ENCODE peak calls at places on chromosomes 6 and 20, in six cellular contexts. One of them, this sample, is unnamed.

GRCh38 chr6:6604015-6604414 is 15.5 kb downstream of the LY86 start:
- DNase-seq in endodermal cell: no peak
- DNase-seq in IMR-90: no peak
- DNase-seq in uterus: no peak
- DNase-seq in aorta: no peak
- DNase-seq in hepatocyte: no peak
- DNase-seq in this sample: no peak

GRCh38 chr6:34696189-34696738 is 303 bp downstream of the ILRUN start:
- DNase-seq in hepatocyte: peak; percentile 66
- DNase-seq in uterus: no peak
- DNase-seq in aorta: peak; percentile 73
- DNase-seq in endodermal cell: no peak
- DNase-seq in IMR-90: peak; percentile 21
- DNase-seq in this sample: no peak

GRCh38 chr20:50746138-50746940 is 15.0 kb downstream of the PARD6B start:
- DNase-seq in endodermal cell: peak; percentile 17
- DNase-seq in IMR-90: no peak
- DNase-seq in uterus: no peak
- DNase-seq in aorta: no peak
- DNase-seq in hepatocyte: peak; percentile 68
- DNase-seq in this sample: no peak

GRCh38 chr6:75290136-75290535 is 5.5 kb upstream of the TMEM30A start:
- DNase-seq in endodermal cell: no peak
- DNase-seq in aorta: no peak
- DNase-seq in uterus: no peak
- DNase-seq in hepatocyte: no peak
- DNase-seq in IMR-90: no peak
- DNase-seq in this sample: no peak

GRCh38 chr6:147930743-147931142 is 411.9 kb upstream of the SASH1 start:
- DNase-seq in hepatocyte: no peak
- DNase-seq in endodermal cell: no peak
- DNase-seq in uterus: no peak
- DNase-seq in aorta: no peak
- DNase-seq in IMR-90: no peak
- DNase-seq in this sample: no peak

GRCh38 chr6:40845588-40845987 is 193.4 kb downstream of the UNC5CL start:
- DNase-seq in IMR-90: peak; percentile 37
- DNase-seq in hepatocyte: peak; percentile 69
- DNase-seq in aorta: no peak
- DNase-seq in endodermal cell: peak; percentile 91
- DNase-seq in uterus: no peak
- DNase-seq in this sample: peak; percentile 86

GRCh38 chr6:36025260-36025931 is 955 bp upstream of the SLC26A8 start:
- DNase-seq in hepatocyte: no peak
- DNase-seq in uterus: no peak
- DNase-seq in IMR-90: peak; percentile 65
- DNase-seq in aorta: no peak
- DNase-seq in endodermal cell: no peak
- DNase-seq in this sample: no peak

GRCh38 chr20:53736757-53737403 is 143.2 kb upstream of the ZNF217 start:
- DNase-seq in IMR-90: peak; percentile 49
- DNase-seq in aorta: no peak
- DNase-seq in hepatocyte: no peak
- DNase-seq in endodermal cell: no peak
- DNase-seq in uterus: no peak
- DNase-seq in this sample: peak; percentile 54

GRCh38 chr20:62355527-62356142 is 11.5 kb downstream of the LAMA5 start:
- DNase-seq in hepatocyte: peak; percentile 75
- DNase-seq in IMR-90: no peak
- DNase-seq in endodermal cell: peak; percentile 70
- DNase-seq in uterus: peak; percentile 71
- DNase-seq in aorta: peak; percentile 81
- DNase-seq in this sample: peak; percentile 84

GRCh38 chr20:34124469-34125249 is 12.6 kb upstream of the EIF2S2 start:
- DNase-seq in hepatocyte: no peak
- DNase-seq in uterus: no peak
- DNase-seq in endodermal cell: no peak
- DNase-seq in aorta: no peak
- DNase-seq in IMR-90: no peak
- DNase-seq in this sample: no peak
- H3K27ac ChIP-seq in hepatocyte: no peak overlapping the region
- H3K27ac ChIP-seq in uterus: no peak overlapping the region
- H3K27ac ChIP-seq in endodermal cell: no peak overlapping the region
- H3K27ac ChIP-seq in aorta: no peak overlapping the region
- H3K27ac ChIP-seq in IMR-90: no peak overlapping the region
- H3K27ac ChIP-seq in this sample: no peak overlapping the region

GRCh38 chr6:165118736-165119135 is 190.7 kb downstream of the C6orf118 start:
- DNase-seq in endodermal cell: no peak
- DNase-seq in hepatocyte: no peak
- DNase-seq in uterus: no peak
- DNase-seq in aorta: no peak
- DNase-seq in IMR-90: no peak
- DNase-seq in this sample: no peak
- H3K9me3 ChIP-seq in endodermal cell: peaks cover 12% of the 10 kb centered on the region
- H3K9me3 ChIP-seq in hepatocyte: peaks cover 9% of the 10 kb centered on the region
- H3K9me3 ChIP-seq in uterus: no peaks in the 10 kb centered on the region
- H3K9me3 ChIP-seq in aorta: no peaks in the 10 kb centered on the region
- H3K9me3 ChIP-seq in IMR-90: peaks cover 10% of the 10 kb centered on the region
- H3K9me3 ChIP-seq in this sample: no peaks in the 10 kb centered on the region

DNA sequence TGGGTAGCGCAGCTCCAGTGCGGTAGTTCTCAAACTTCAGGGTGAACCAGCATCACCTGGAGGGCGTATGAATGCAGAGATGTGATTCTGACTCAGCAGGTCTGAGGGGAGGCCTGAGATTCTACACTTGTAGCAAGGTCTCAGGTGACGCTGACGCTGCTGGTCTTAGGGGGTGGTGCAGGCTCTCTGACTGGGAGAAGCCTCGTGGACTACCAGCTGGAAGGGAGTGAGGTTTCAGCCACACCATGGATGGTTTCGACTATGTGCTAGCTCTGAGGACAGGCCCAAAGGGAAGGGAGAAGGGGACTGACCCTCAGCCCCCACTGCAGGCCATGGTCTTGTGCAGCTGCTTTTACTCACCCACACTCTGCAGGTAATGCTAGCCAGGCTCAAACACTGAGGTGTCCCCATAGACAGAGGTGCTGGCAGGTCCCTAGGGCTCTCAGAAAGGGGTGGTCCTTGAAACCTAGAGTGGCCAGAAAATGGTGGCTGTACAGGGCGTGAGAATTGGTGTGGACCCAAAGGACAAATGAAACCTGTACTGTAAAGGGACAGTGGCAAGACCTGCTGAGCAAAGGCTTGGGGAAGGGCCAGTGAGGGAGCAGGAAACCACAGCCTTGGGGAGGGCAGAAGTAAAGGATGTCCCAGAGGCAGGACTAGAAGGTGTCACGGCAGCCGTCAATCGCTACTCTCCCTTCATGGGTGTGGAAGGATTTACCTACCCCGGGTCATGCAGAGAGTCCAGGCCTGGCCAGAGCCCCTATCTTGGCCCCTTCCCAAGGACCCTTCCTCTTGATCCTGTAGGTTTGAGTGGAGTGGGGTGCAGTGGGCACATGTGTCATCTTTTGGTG is 52.7 kb downstream of the EBF4 start:
- DNase-seq in uterus: no peak
- DNase-seq in IMR-90: no peak
- DNase-seq in aorta: no peak
- DNase-seq in hepatocyte: no peak
- DNase-seq in endodermal cell: peak; percentile 75
- DNase-seq in this sample: no peak
- H3K27ac ChIP-seq in uterus: no peak overlapping the region
- H3K27ac ChIP-seq in IMR-90: no peak overlapping the region
- H3K27ac ChIP-seq in aorta: no peak overlapping the region
- H3K27ac ChIP-seq in hepatocyte: no peak overlapping the region
- H3K27ac ChIP-seq in endodermal cell: no peak overlapping the region
- H3K27ac ChIP-seq in this sample: no peak overlapping the region

DNA sequence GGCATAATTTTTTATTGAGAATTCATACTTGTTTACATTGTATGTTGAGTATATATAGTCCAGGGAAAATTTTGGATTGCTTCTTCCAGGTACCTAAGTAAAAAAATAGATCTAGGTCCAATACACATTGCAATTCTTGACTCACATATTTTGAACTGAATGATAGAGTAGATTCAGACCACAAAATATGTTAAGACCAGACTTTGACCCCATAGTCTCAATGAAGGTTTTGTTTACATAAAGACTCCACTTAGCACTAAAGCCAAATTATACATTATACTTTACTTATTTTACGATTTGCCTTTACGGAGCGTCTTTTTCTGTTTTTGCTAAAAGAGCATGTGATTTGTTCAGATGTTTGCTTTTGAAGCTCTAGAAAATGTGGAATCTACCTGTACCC is 144.1 kb upstream of the PTCHD4 start:
- DNase-seq in hepatocyte: no peak
- DNase-seq in endodermal cell: no peak
- DNase-seq in aorta: no peak
- DNase-seq in uterus: no peak
- DNase-seq in IMR-90: no peak
- DNase-seq in this sample: no peak
- H3K9me3 ChIP-seq in hepatocyte: no peaks in the 10 kb centered on the region
- H3K9me3 ChIP-seq in endodermal cell: no peaks in the 10 kb centered on the region
- H3K9me3 ChIP-seq in aorta: no peaks in the 10 kb centered on the region
- H3K9me3 ChIP-seq in uterus: no peaks in the 10 kb centered on the region
- H3K9me3 ChIP-seq in IMR-90: no peaks in the 10 kb centered on the region
- H3K9me3 ChIP-seq in this sample: no peaks in the 10 kb centered on the region

GRCh38 chr20:63679799-63680305 is 16.6 kb upstream of the TNFRSF6B start:
- DNase-seq in uterus: no peak
- DNase-seq in IMR-90: no peak
- DNase-seq in endodermal cell: no peak
- DNase-seq in aorta: no peak
- DNase-seq in hepatocyte: no peak
- DNase-seq in this sample: no peak

GRCh38 chr20:63680857-63681608 is 15.4 kb upstream of the TNFRSF6B start:
- DNase-seq in aorta: peak; percentile 53
- DNase-seq in endodermal cell: no peak
- DNase-seq in IMR-90: no peak
- DNase-seq in hepatocyte: no peak
- DNase-seq in uterus: no peak
- DNase-seq in this sample: no peak

GRCh38 chr20:63682384-63683139 is 13.9 kb upstream of the TNFRSF6B start:
- DNase-seq in uterus: peak; percentile 76
- DNase-seq in aorta: peak; percentile 93
- DNase-seq in hepatocyte: peak; percentile 81
- DNase-seq in endodermal cell: no peak
- DNase-seq in IMR-90: peak; percentile 98
- DNase-seq in this sample: no peak

GRCh38 chr20:63680427-63680826 is 16.0 kb upstream of the TNFRSF6B start:
- DNase-seq in endodermal cell: no peak
- DNase-seq in aorta: peak; percentile 42
- DNase-seq in hepatocyte: no peak
- DNase-seq in uterus: no peak
- DNase-seq in IMR-90: no peak
- DNase-seq in this sample: no peak

GRCh38 chr20:63681609-63682142 is 14.8 kb upstream of the TNFRSF6B start:
- DNase-seq in endodermal cell: no peak
- DNase-seq in uterus: no peak
- DNase-seq in aorta: no peak
- DNase-seq in hepatocyte: no peak
- DNase-seq in IMR-90: no peak
- DNase-seq in this sample: no peak
- H3K27ac ChIP-seq in endodermal cell: no peak overlapping the region
- H3K27ac ChIP-seq in uterus: peak overlapping the region; percentile 82
- H3K27ac ChIP-seq in aorta: no peak overlapping the region
- H3K27ac ChIP-seq in hepatocyte: peak overlapping the region; percentile 52
- H3K27ac ChIP-seq in IMR-90: peak overlapping the region; percentile 92
- H3K27ac ChIP-seq in this sample: no peak overlapping the region

GRCh38 chr6:19086480-19086879 is 699.3 kb downstream of the RNF144B start:
- DNase-seq in endodermal cell: no peak
- DNase-seq in aorta: no peak
- DNase-seq in IMR-90: no peak
- DNase-seq in uterus: no peak
- DNase-seq in hepatocyte: no peak
- DNase-seq in this sample: no peak
- H3K9me3 ChIP-seq in endodermal cell: no peaks in the 10 kb centered on the region
- H3K9me3 ChIP-seq in aorta: no peaks in the 10 kb centered on the region
- H3K9me3 ChIP-seq in IMR-90: no peaks in the 10 kb centered on the region
- H3K9me3 ChIP-seq in uterus: no peaks in the 10 kb centered on the region
- H3K9me3 ChIP-seq in hepatocyte: no peaks in the 10 kb centered on the region
- H3K9me3 ChIP-seq in this sample: peaks cover 2% of the 10 kb centered on the region

GRCh38 chr6:160027931-160028330 is 59.0 kb downstream of the IGF2R start:
- DNase-seq in endodermal cell: no peak
- DNase-seq in aorta: no peak
- DNase-seq in hepatocyte: no peak
- DNase-seq in uterus: no peak
- DNase-seq in IMR-90: no peak
- DNase-seq in this sample: no peak
- H3K27ac ChIP-seq in endodermal cell: no peak overlapping the region
- H3K27ac ChIP-seq in aorta: no peak overlapping the region
- H3K27ac ChIP-seq in hepatocyte: no peak overlapping the region
- H3K27ac ChIP-seq in uterus: no peak overlapping the region
- H3K27ac ChIP-seq in IMR-90: no peak overlapping the region
- H3K27ac ChIP-seq in this sample: no peak overlapping the region

GRCh38 chr20:25476106-25477105 is 68.9 kb downstream of the GINS1 start:
- DNase-seq in uterus: no peak
- DNase-seq in hepatocyte: no peak
- DNase-seq in aorta: peak; percentile 45
- DNase-seq in endodermal cell: peak; percentile 46
- DNase-seq in IMR-90: no peak
- DNase-seq in this sample: no peak

GRCh38 chr20:25478889-25479568 is 71.6 kb downstream of the GINS1 start:
- DNase-seq in endodermal cell: no peak
- DNase-seq in uterus: no peak
- DNase-seq in aorta: peak; percentile 35
- DNase-seq in IMR-90: no peak
- DNase-seq in hepatocyte: no peak
- DNase-seq in this sample: no peak

GRCh38 chr20:25479638-25480037 is 72.2 kb downstream of the GINS1 start:
- DNase-seq in endodermal cell: no peak
- DNase-seq in aorta: peak; percentile 21
- DNase-seq in IMR-90: no peak
- DNase-seq in uterus: no peak
- DNase-seq in hepatocyte: no peak
- DNase-seq in this sample: no peak

GRCh38 chr20:25480156-25480555 is 72.7 kb downstream of the GINS1 start:
- DNase-seq in uterus: no peak
- DNase-seq in hepatocyte: no peak
- DNase-seq in aorta: no peak
- DNase-seq in IMR-90: no peak
- DNase-seq in endodermal cell: no peak
- DNase-seq in this sample: no peak

DNA sequence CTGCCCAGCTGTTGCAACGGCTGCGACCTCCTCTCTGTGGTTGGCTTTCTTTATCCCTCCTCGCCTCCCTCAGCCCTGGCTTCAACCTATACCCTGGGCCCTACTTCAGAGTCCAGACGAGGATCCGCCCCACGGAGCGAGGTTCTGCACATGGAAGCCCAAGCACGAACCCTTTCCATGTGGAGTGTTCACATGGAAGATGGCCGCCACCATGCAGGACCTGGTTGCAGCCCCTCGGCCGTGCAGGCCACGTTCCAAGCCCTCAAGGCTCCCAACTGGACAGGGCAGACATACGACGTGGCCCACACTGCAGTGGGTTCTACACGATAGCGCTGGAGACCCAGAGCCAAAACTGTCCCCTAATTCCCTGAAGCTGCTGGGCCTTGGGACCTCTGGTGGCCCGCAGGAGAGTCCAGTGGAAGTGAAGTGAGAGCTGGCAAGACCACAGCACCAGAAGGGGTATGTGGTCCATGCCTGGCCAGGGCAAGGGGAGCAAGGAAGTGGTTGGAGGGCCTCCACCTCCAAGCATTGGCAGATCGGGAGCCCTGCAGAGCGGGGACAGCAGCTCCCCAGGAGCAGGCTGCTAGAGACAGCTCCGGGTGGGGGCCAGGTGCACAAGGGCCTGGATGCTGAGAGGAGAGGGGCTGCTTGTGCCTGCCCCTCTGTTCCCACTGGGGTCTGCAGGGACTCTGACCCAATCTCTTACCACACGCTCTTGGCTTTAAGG is 69.8 kb downstream of the GINS1 start:
- DNase-seq in hepatocyte: no peak
- DNase-seq in uterus: no peak
- DNase-seq in IMR-90: no peak
- DNase-seq in aorta: peak; percentile 41
- DNase-seq in endodermal cell: no peak
- DNase-seq in this sample: no peak
- H3K9me3 ChIP-seq in hepatocyte: no peaks in the 10 kb centered on the region
- H3K9me3 ChIP-seq in uterus: no peaks in the 10 kb centered on the region
- H3K9me3 ChIP-seq in IMR-90: no peaks in the 10 kb centered on the region
- H3K9me3 ChIP-seq in aorta: no peaks in the 10 kb centered on the region
- H3K9me3 ChIP-seq in endodermal cell: no peaks in the 10 kb centered on the region
- H3K9me3 ChIP-seq in this sample: no peaks in the 10 kb centered on the region

This sample was measured in WERI-Rb-1.